ENCODE peak calls at places on chromosomes 4 and X, in six cellular contexts. J is K562, M is lower leg skin, O is Caco-2, B is neural progenitor cell, E is mammary epithelial cell. A is an unnamed sample.

GRCh38 chr4:7400671-7401298 is 33.9 kb downstream of the PSAPL1 start:
- DNase-seq in E (no peak), M (no peak), J (no peak), B (no peak), O (no peak), A (no peak)

GRCh38 chr4:76718806-76719205 is 179.1 kb downstream of the SOWAHB start:
- DNase-seq in J (no peak), E (no peak), O (no peak), B (peak; percentile 15), M (no peak), A (no peak)

GRCh38 chrX:18426004-18426320 is 554 bp downstream of the CDKL5 start:
- DNase-seq in J (no peak), M (no peak), O (no peak), B (no peak), E (no peak), A (no peak)

GRCh38 chrX:68504237-68504636 is 5.4 kb downstream of the YIPF6 start:
- DNase-seq in B (no peak), O (no peak), J (peak; percentile 17), M (no peak), E (peak; percentile 68), A (no peak)

GRCh38 chr4:139593091-139593564 is 37.1 kb upstream of the SETD7 start:
- DNase-seq in B (no peak), M (no peak), E (peak; percentile 7), J (no peak), O (peak; percentile 68), A (no peak)

GRCh38 chr4:6375620-6376295 is 96.7 kb downstream of the PPP2R2C start:
- DNase-seq in E (no peak), O (no peak), B (no peak), M (no peak), J (no peak), A (no peak)

GRCh38 chr4:79198886-79199591 is 126.8 kb downstream of the NAA11 start:
- DNase-seq in M (no peak), B (no peak), E (no peak), O (no peak), J (peak; percentile 78), A (no peak)

GRCh38 chr4:1939664-1940509 is 68.7 kb downstream of the NSD2 start:
- DNase-seq in M (no peak), E (peak; percentile 88), O (no peak), J (no peak), B (no peak), A (no peak)

GRCh38 chr4:831483-831805 is 5.5 kb upstream of the CPLX1 start:
- DNase-seq in J (no peak), B (no peak), O (no peak), E (no peak), M (no peak), A (no peak)

GRCh38 chr4:47862297-47862696 is 24.4 kb upstream of the CORIN start:
- DNase-seq in E (no peak), M (no peak), O (no peak), J (no peak), B (no peak), A (no peak)

GRCh38 chr4:185738038-185738552 is 73.9 kb downstream of the SORBS2 start:
- DNase-seq in M (peak; percentile 27), O (no peak), E (no peak), B (no peak), J (no peak), A (no peak)

GRCh38 chrX:101229155-101229554 is 9.6 kb downstream of the DRP2 start:
- DNase-seq in J (no peak), M (no peak), B (no peak), O (no peak), E (peak; percentile 28), A (no peak)

GRCh38 chr4:18844726-18845125 is 823.2 kb upstream of the LCORL start:
- DNase-seq in E (no peak), M (no peak), O (no peak), B (no peak), J (no peak), A (no peak)

GRCh38 chrX:119266364-119266995 is 30.4 kb downstream of the PGRMC1 start:
- DNase-seq in J (peak; percentile 30), O (peak; percentile 4), B (peak; percentile 14), E (peak; percentile 6), M (peak; percentile 14), A (no peak)

GRCh38 chr4:8911311-8912088 is 39.9 kb upstream of the HMX1 start:
- DNase-seq in J (no peak), B (no peak), M (peak; percentile 5), O (no peak), E (no peak), A (no peak)

GRCh38 chr4:105543881-105544280 is 8.5 kb upstream of the ARHGEF38 start:
- DNase-seq in B (no peak), O (no peak), E (no peak), M (no peak), J (no peak), A (no peak)

GRCh38 chr4:16297003-16297402 is 70.7 kb upstream of the TAPT1 start:
- DNase-seq in E (no peak), O (no peak), M (no peak), B (no peak), J (no peak), A (no peak)

GRCh38 chrX:80648023-80648422 is 161.7 kb downstream of the BRWD3 start:
- DNase-seq in J (peak; percentile 16), B (peak; percentile 4), E (no peak), M (no peak), O (peak; percentile 0), A (no peak)

GRCh38 chr4:86959588-86960500 is 25.0 kb downstream of the AFF1 start:
- DNase-seq in J (no peak), E (no peak), B (peak; percentile 90), O (no peak), M (no peak), A (no peak)
- H3K4me3 ChIP-seq in J (no peak overlapping the region), E (no peak overlapping the region), B (peak overlapping the region; percentile 33), O (no peak overlapping the region), M (no peak overlapping the region), A (no peak overlapping the region)

GRCh38 chr4:121693450-121693849 is 3.3 kb downstream of the ANXA5 start:
- DNase-seq in E (no peak), M (no peak), O (no peak), J (no peak), B (no peak), A (no peak)
- H3K4me3 ChIP-seq in E (no peak overlapping the region), M (no peak overlapping the region), O (no peak overlapping the region), J (no peak overlapping the region), B (no peak overlapping the region), A (no peak overlapping the region)

GRCh38 chr4:133146574-133147198 is 2.4 kb upstream of the PCDH10 start:
- DNase-seq in B (peak; percentile 80), J (peak; percentile 46), O (peak; percentile 29), E (no peak), M (no peak), A (no peak)
- H3K4me3 ChIP-seq in B (peak overlapping the region; percentile 57), J (no peak overlapping the region), O (no peak overlapping the region), E (no peak overlapping the region), M (no peak overlapping the region), A (no peak overlapping the region)

DNA sequence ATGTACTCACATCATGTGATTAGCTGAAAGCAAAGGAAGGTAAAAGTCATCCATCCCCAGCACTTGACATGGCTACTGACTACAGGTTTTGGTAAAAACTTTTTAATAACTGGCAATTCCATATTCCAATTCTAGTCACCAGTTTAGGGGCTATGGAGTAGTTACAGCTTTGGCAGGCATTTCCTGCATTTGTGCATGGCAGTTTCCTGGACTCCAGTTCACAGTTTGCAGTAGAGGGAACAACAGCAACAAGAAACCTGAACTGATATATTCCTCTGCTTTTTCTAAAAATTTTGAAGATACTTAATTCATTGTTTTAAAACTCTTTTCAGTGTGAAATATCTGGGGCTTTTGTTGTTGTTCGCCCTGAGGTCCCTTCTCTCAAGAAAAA is 184.3 kb downstream of the PPP3CA start:
- DNase-seq in O (no peak), B (no peak), E (no peak), J (no peak), M (no peak), A (no peak)
- H3K4me3 ChIP-seq in O (no peak overlapping the region), B (no peak overlapping the region), E (no peak overlapping the region), J (no peak overlapping the region), M (no peak overlapping the region), A (no peak overlapping the region)

GRCh38 chrX:19744231-19744630 is 143.2 kb downstream of the SH3KBP1 start:
- DNase-seq in B (no peak), M (no peak), E (no peak), J (no peak), O (no peak), A (no peak)
- H3K4me3 ChIP-seq in B (no peak overlapping the region), M (no peak overlapping the region), E (no peak overlapping the region), J (no peak overlapping the region), O (no peak overlapping the region), A (no peak overlapping the region)

DNA sequence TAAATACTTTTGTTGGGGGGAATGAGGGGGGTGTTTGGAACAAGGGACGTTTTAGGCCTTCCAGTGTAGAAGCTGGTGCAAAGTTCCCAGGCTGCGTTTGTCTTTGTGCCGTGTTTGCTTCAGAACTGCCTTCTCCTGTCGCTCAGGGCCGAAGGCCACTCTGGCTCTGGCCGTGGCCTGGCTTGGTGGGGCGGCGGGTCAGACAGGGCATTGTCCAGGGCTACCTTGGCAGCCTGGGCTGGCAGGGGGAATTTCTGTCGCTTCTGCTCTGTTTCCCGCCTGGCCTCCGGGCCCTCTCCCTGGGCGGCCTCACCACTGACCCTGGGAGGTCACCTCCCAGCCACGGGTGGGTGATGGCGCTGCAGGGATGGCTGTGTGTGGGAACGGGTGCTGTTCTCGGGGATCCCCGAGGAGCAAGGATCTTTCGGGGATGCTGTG is 140.0 kb downstream of the COL4A6 start:
- DNase-seq in E (no peak), B (no peak), O (no peak), J (no peak), M (no peak), A (no peak)
- H3K4me3 ChIP-seq in E (no peak overlapping the region), B (no peak overlapping the region), O (no peak overlapping the region), J (no peak overlapping the region), M (no peak overlapping the region), A (no peak overlapping the region)